ENCODE peak calls at places on chromosomes 1 and 21, in eight cellular contexts. S is ovary, Y is tibial artery, Z is kidney, W is SJCRH30, D is iPS DF 6.9, P is adrenal gland, U is caudate nucleus. C is an unnamed sample.

GRCh38 chr1:216153130-216153529 is 270.1 kb downstream of the USH2A start:
- DNase-seq in S (no peak), Y (no peak), Z (no peak), W (no peak), D (no peak), P (no peak), U (no peak), C (no peak)

GRCh38 chr1:22447581-22448215 is 4.0 kb upstream of the ZBTB40 start:
- DNase-seq in S (no peak), Y (peak), Z (no peak), W (peak), D (no peak), P (peak), U (no peak), C (no peak)

GRCh38 chr1:10614377-10615225 is 139.9 kb downstream of the PEX14 start:
- DNase-seq in S (no peak), Y (no peak), Z (no peak), W (no peak), D (no peak), P (no peak), U (no peak), C (peak)

GRCh38 chr1:18578271-18578670 is 52.4 kb upstream of the PAX7 start:
- DNase-seq in S (no peak), Y (no peak), Z (no peak), W (no peak), D (no peak), P (no peak), U (no peak), C (no peak)

GRCh38 chr1:30232288-30232899 is 491.0 kb downstream of the MATN1 start:
- DNase-seq in S (no peak), Y (no peak), Z (no peak), W (peak), D (peak), P (no peak), U (no peak), C (no peak)

GRCh38 chr1:40868051-40868723 is 6.0 kb upstream of the CITED4 start:
- DNase-seq in S (no peak), Y (no peak), Z (no peak), W (no peak), D (no peak), P (no peak), U (no peak), C (no peak)

GRCh38 chr1:187617776-187618175 is 789.0 kb downstream of the PLA2G4A start:
- DNase-seq in S (no peak), Y (no peak), Z (no peak), W (no peak), D (no peak), P (no peak), U (no peak), C (no peak)

GRCh38 chr1:152410599-152410998 is 3.5 kb downstream of the CRNN start:
- DNase-seq in S (no peak), Y (no peak), Z (peak), W (peak), D (no peak), P (no peak), U (no peak), C (no peak)

GRCh38 chr1:101346419-101346818 is 109.6 kb downstream of the S1PR1 start:
- DNase-seq in S (no peak), Y (no peak), Z (no peak), W (no peak), D (no peak), P (no peak), U (no peak), C (no peak)

GRCh38 chr1:172670316-172670715 is 11.4 kb downstream of the FASLG start:
- DNase-seq in S (no peak), Y (no peak), Z (no peak), W (no peak), D (no peak), P (no peak), U (no peak), C (no peak)

GRCh38 chr21:35226960-35227741 is 178.0 kb upstream of the RUNX1 start:
- DNase-seq in S (no peak), Y (no peak), Z (no peak), W (peak), D (no peak), P (no peak), U (no peak), C (no peak)

GRCh38 chr1:53115403-53116306 is 26.8 kb downstream of the SLC1A7 start:
- DNase-seq in S (peak), Y (no peak), Z (no peak), W (peak), D (no peak), P (no peak), U (no peak), C (no peak)

GRCh38 chr1:227886503-227886961 is 61.2 kb downstream of the WNT9A start:
- DNase-seq in S (peak), Y (peak), Z (peak), W (no peak), D (no peak), P (peak), U (no peak), C (no peak)

GRCh38 chr1:184743062-184743756 is 11.4 kb downstream of the EDEM3 start:
- DNase-seq in S (no peak), Y (no peak), Z (no peak), W (no peak), D (no peak), P (no peak), U (no peak), C (no peak)

GRCh38 chr1:167518331-167518700 is at the start of gene CD247:
- DNase-seq in S (no peak), Y (no peak), Z (no peak), W (no peak), D (no peak), P (no peak), U (no peak), C (no peak)

GRCh38 chr1:161013591-161014513 is 7.1 kb downstream of the F11R start:
- DNase-seq in S (peak), Y (peak), Z (peak), W (peak), D (no peak), P (peak), U (peak), C (peak)

DNA sequence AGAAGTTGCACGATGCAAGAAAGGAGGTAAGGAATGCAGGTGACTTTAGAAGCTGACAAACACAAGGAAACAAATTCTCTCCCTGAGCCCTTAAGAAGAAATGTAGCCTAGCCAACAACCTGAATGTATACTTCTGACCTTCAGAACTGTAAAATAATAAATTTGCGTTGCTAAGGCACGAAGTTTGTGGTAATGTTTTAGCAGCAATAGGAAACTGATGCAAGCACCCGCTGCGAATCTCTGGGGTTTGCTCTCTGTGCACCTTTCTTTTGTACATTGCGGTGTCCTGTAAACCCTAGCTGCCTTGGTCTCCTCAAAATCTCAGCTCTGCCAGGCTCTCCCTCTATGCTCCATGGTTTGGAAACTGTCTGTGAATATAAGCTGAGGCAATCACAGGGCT is 15.1 kb downstream of the CD53 start:
- DNase-seq in S (no peak), Y (no peak), Z (no peak), W (no peak), D (no peak), P (no peak), U (no peak), C (no peak)
- H3K27ac ChIP-seq in S (no peak), Y (no peak), Z (no peak), W (no peak), D (no peak), P (no peak), U (no peak), C (no peak)

DNA sequence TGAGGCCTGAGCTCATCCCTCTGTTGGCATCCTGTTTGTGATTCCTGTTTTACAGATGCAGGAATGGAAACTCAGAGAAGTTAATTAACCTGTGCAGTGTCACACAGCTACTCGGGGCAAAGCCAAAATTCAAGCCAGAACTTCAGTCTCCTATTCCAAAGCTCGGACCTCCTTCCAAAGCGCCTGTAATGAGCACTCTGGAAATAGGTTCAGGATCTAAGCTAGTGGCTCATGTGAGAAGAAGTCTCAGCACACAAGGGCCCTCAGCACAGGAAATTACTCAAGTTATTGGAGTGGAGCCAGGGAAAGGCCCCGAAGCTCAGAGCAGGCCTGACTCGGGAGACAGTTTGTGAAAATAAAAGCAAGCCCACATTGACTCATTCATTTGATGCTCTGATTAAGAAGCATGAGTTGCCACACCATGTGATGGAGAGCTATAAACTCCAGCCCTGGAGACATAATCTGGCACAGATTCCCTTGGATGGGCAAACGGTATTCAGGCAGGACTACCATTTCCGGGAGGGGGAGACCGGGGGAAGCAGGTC is 50.6 kb upstream of the LYST start:
- DNase-seq in S (peak), Y (peak), Z (peak), W (peak), D (no peak), P (peak), U (no peak), C (peak)
- H3K27ac ChIP-seq in S (no peak), Y (peak), Z (peak), W (peak), D (no peak), P (peak), U (peak), C (peak)

GRCh38 chr1:197521118-197521739 is 253.2 kb downstream of the CRB1 start:
- DNase-seq in S (no peak), Y (no peak), Z (no peak), W (peak), D (no peak), P (no peak), U (no peak), C (no peak)
- H3K27ac ChIP-seq in S (no peak), Y (no peak), Z (no peak), W (no peak), D (no peak), P (no peak), U (no peak), C (no peak)

DNA sequence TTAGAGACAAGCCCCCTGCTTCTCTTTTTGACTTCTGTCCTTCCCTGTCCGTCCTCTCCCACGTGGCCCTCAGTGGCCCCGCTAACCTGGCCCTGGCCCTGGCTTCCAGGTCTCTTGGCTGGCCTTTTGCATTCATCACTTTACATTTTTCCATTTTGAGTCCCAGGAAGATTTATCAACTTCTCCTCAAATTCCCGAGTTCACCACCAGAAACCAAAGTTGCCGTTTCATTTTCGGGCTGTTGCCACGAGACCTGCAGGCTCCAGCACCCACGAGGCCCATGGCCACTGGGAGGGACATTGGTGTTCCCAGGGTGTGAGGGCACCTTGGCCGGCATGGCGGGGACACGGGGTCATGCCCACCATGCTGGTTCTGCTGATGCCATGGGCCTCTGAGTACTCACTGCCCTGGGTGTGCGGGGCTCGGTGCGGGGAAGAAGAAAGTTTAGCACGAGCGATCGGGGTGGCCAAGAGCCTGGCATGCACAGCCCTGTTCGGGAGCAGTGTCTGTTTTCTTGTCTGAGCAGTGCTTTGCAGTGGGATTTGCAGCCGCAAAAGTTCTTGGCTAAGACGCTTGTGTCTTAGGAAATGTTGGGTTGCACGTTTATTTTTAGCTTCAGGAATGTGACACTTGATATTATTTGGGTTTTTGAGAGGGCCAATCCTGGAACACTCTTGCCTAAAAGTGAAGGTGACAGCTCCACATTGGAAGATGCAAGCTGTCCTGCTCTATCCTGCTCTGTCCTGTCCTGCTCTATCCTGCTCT is 40.4 kb upstream of the ADARB1 start:
- DNase-seq in S (no peak), Y (peak), Z (no peak), W (no peak), D (no peak), P (no peak), U (no peak), C (no peak)
- H3K27ac ChIP-seq in S (peak), Y (peak), Z (peak), W (no peak), D (no peak), P (no peak), U (no peak), C (peak)

GRCh38 chr1:94316836-94317789 is 79.7 kb upstream of the ARHGAP29 start:
- DNase-seq in S (no peak), Y (no peak), Z (no peak), W (no peak), D (no peak), P (no peak), U (no peak), C (no peak)
- H3K27ac ChIP-seq in S (no peak), Y (no peak), Z (peak), W (no peak), D (no peak), P (no peak), U (no peak), C (no peak)

GRCh38 chr1:43204394-43204793 is 32.3 kb downstream of the CFAP57 start:
- DNase-seq in S (no peak), Y (no peak), Z (no peak), W (no peak), D (no peak), P (no peak), U (no peak), C (no peak)

GRCh38 chr1:43206721-43207228 is 34.6 kb downstream of the CFAP57 start:
- DNase-seq in S (no peak), Y (no peak), Z (peak), W (peak), D (peak), P (peak), U (no peak), C (no peak)

GRCh38 chr1:43207229-43207853 is 35.2 kb downstream of the CFAP57 start:
- DNase-seq in S (no peak), Y (no peak), Z (no peak), W (no peak), D (no peak), P (no peak), U (no peak), C (no peak)

GRCh38 chr1:43203859-43204258 is 31.7 kb downstream of the CFAP57 start:
- DNase-seq in S (no peak), Y (no peak), Z (no peak), W (no peak), D (no peak), P (no peak), U (no peak), C (no peak)

DNA sequence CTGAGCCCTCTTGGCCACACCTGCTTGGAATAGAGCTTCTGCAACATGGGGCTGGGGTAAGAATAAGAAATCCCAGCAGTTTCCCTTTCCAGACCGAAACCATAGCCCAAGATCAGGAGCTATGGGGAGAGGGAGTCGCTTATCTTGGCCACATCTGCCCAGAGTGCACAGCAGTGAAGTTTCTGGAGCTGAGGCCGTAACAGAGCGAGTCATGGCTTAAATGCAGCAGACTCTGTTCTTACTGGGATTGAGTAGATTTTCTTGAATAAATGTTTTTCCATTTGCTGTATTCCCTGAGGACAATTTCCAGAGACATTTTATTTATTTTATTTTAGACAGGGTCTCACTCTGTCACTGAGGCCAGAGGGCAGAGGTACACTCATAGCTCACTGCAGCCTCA is 33.5 kb downstream of the CFAP57 start:
- DNase-seq in S (no peak), Y (no peak), Z (no peak), W (no peak), D (no peak), P (no peak), U (no peak), C (no peak)
- H3K27ac ChIP-seq in S (no peak), Y (peak), Z (no peak), W (peak), D (no peak), P (no peak), U (no peak), C (no peak)